ENCODE peak calls at places on chromosomes 4 and X, in four cellular contexts. One of them, this sample, is unnamed.

GRCh38 chr4:20679946-20680345 is 20.3 kb upstream of the PACRGL start:
- DNase-seq in PC-9: no peak
- DNase-seq in mammary epithelial cell: no peak
- DNase-seq in PC-3: no peak
- DNase-seq in this sample: no peak

GRCh38 chr4:77586953-77587383 is 18.7 kb upstream of the CXCL13 start:
- DNase-seq in PC-3: peak; percentile 87
- DNase-seq in mammary epithelial cell: peak; percentile 82
- DNase-seq in PC-9: peak; percentile 36
- DNase-seq in this sample: peak; percentile 99

GRCh38 chr4:35673137-35673536 is 571.2 kb downstream of the ARAP2 start:
- DNase-seq in PC-9: no peak
- DNase-seq in PC-3: no peak
- DNase-seq in mammary epithelial cell: no peak
- DNase-seq in this sample: no peak

GRCh38 chrX:103442536-103442901 is 66.2 kb downstream of the BEX3 start:
- DNase-seq in mammary epithelial cell: peak; percentile 82
- DNase-seq in PC-3: no peak
- DNase-seq in PC-9: no peak
- DNase-seq in this sample: peak; percentile 41

GRCh38 chr4:11632488-11632887 is 203.8 kb upstream of the HS3ST1 start:
- DNase-seq in PC-3: peak; percentile 78
- DNase-seq in PC-9: peak; percentile 66
- DNase-seq in mammary epithelial cell: peak; percentile 93
- DNase-seq in this sample: peak; percentile 100

GRCh38 chr4:86664959-86665358 is 70.8 kb downstream of the PTPN13 start:
- DNase-seq in PC-9: no peak
- DNase-seq in mammary epithelial cell: peak; percentile 69
- DNase-seq in PC-3: peak; percentile 6
- DNase-seq in this sample: no peak

GRCh38 chrX:55488559-55489314 is 911 bp downstream of the USP51 start:
- DNase-seq in PC-9: no peak
- DNase-seq in PC-3: peak; percentile 31
- DNase-seq in mammary epithelial cell: no peak
- DNase-seq in this sample: no peak

GRCh38 chr4:137650051-137650450 is 117.8 kb upstream of the PCDH18 start:
- DNase-seq in PC-9: no peak
- DNase-seq in mammary epithelial cell: no peak
- DNase-seq in PC-3: peak; percentile 56
- DNase-seq in this sample: no peak

GRCh38 chr4:180913750-180914149 is 1329.5 kb upstream of the TENM3 start:
- DNase-seq in PC-9: no peak
- DNase-seq in mammary epithelial cell: peak; percentile 90
- DNase-seq in PC-3: peak; percentile 83
- DNase-seq in this sample: no peak

GRCh38 chr4:47741200-47741599 is 96.7 kb downstream of the CORIN start:
- DNase-seq in mammary epithelial cell: peak; percentile 71
- DNase-seq in PC-9: no peak
- DNase-seq in PC-3: no peak
- DNase-seq in this sample: peak; percentile 67

GRCh38 chr4:3440979-3441500 is 728 bp upstream of the HGFAC start:
- DNase-seq in PC-3: no peak
- DNase-seq in mammary epithelial cell: peak; percentile 17
- DNase-seq in PC-9: no peak
- DNase-seq in this sample: no peak

GRCh38 chrX:86964321-86964720 is 553.3 kb upstream of the KLHL4 start:
- DNase-seq in PC-3: no peak
- DNase-seq in mammary epithelial cell: no peak
- DNase-seq in PC-9: no peak
- DNase-seq in this sample: no peak

GRCh38 chr4:182770259-182770968 is 146.8 kb downstream of the DCTD start:
- DNase-seq in PC-9: no peak
- DNase-seq in PC-3: no peak
- DNase-seq in mammary epithelial cell: no peak
- DNase-seq in this sample: no peak

GRCh38 chrX:79365591-79365990 is 1.5 kb downstream of the ITM2A start:
- DNase-seq in PC-9: no peak
- DNase-seq in PC-3: no peak
- DNase-seq in mammary epithelial cell: no peak
- DNase-seq in this sample: no peak

GRCh38 chr4:951186-951585 is 18.9 kb downstream of the TMEM175 start:
- DNase-seq in PC-9: no peak
- DNase-seq in PC-3: no peak
- DNase-seq in mammary epithelial cell: no peak
- DNase-seq in this sample: no peak

GRCh38 chrX:136477026-136477425 is 10.7 kb upstream of the BRS3 start:
- DNase-seq in mammary epithelial cell: no peak
- DNase-seq in PC-3: no peak
- DNase-seq in PC-9: no peak
- DNase-seq in this sample: peak; percentile 2

GRCh38 chr4:101200561-101200960 is 146.8 kb downstream of the PPP3CA start:
- DNase-seq in PC-9: no peak
- DNase-seq in mammary epithelial cell: peak; percentile 91
- DNase-seq in PC-3: peak; percentile 85
- DNase-seq in this sample: no peak

GRCh38 chrX:95056901-95057300 is 1382.9 kb downstream of the FAM133A start:
- DNase-seq in PC-9: no peak
- DNase-seq in PC-3: peak; percentile 46
- DNase-seq in mammary epithelial cell: peak; percentile 19
- DNase-seq in this sample: no peak

GRCh38 chr4:147590249-147590920 is 26.8 kb upstream of the TMEM184C start:
- DNase-seq in PC-3: peak; percentile 79
- DNase-seq in PC-9: peak; percentile 48
- DNase-seq in mammary epithelial cell: peak; percentile 34
- DNase-seq in this sample: no peak

GRCh38 chr4:71460368-71460767 is 121.5 kb downstream of the SLC4A4 start:
- DNase-seq in PC-3: peak; percentile 20
- DNase-seq in mammary epithelial cell: no peak
- DNase-seq in PC-9: no peak
- DNase-seq in this sample: no peak

GRCh38 chr4:101346562-101347266 is 612 bp downstream of the PPP3CA start:
- DNase-seq in PC-9: peak; percentile 35
- DNase-seq in mammary epithelial cell: peak; percentile 65
- DNase-seq in PC-3: peak; percentile 23
- DNase-seq in this sample: no peak

GRCh38 chrX:94751611-94752010 is 1077.6 kb downstream of the FAM133A start:
- DNase-seq in PC-3: no peak
- DNase-seq in PC-9: no peak
- DNase-seq in mammary epithelial cell: no peak
- DNase-seq in this sample: no peak

GRCh38 chr4:6674500-6675149 is 19.1 kb upstream of the S100P start:
- DNase-seq in PC-9: peak; percentile 53
- DNase-seq in PC-3: peak; percentile 75
- DNase-seq in mammary epithelial cell: peak; percentile 70
- DNase-seq in this sample: no peak

GRCh38 chrX:115909017-115909416 is 261.5 kb upstream of the AGTR2 start:
- DNase-seq in PC-3: no peak
- DNase-seq in mammary epithelial cell: no peak
- DNase-seq in PC-9: no peak
- DNase-seq in this sample: no peak

GRCh38 chr4:77079281-77079680 is 3.5 kb upstream of the CCNI start:
- DNase-seq in PC-3: no peak
- DNase-seq in mammary epithelial cell: no peak
- DNase-seq in PC-9: no peak
- DNase-seq in this sample: no peak

GRCh38 chr4:85681194-85681803 is 206.3 kb downstream of the ARHGAP24 start:
- DNase-seq in mammary epithelial cell: peak; percentile 10
- DNase-seq in PC-9: no peak
- DNase-seq in PC-3: no peak
- DNase-seq in this sample: peak; percentile 31

GRCh38 chr4:172785623-172786022 is 383.0 kb upstream of the GALNT7 start:
- DNase-seq in PC-9: no peak
- DNase-seq in mammary epithelial cell: no peak
- DNase-seq in PC-3: peak; percentile 28
- DNase-seq in this sample: no peak

GRCh38 chrX:4240541-4241194 is 527.2 kb upstream of the PRKX start:
- DNase-seq in mammary epithelial cell: no peak
- DNase-seq in PC-9: no peak
- DNase-seq in PC-3: no peak
- DNase-seq in this sample: no peak

GRCh38 chr4:1012031-1012739 is 759 bp downstream of the FGFRL1 start:
- DNase-seq in PC-3: peak; percentile 34
- DNase-seq in mammary epithelial cell: peak; percentile 40
- DNase-seq in PC-9: peak; percentile 57
- DNase-seq in this sample: no peak

GRCh38 chr4:114603455-114603854 is 4.8 kb downstream of the UGT8 start:
- DNase-seq in PC-3: no peak
- DNase-seq in PC-9: no peak
- DNase-seq in mammary epithelial cell: no peak
- DNase-seq in this sample: no peak

GRCh38 chr4:130043796-130044195 is 947.8 kb downstream of the C4orf33 start:
- DNase-seq in PC-9: no peak
- DNase-seq in mammary epithelial cell: no peak
- DNase-seq in PC-3: no peak
- DNase-seq in this sample: no peak

DNA sequence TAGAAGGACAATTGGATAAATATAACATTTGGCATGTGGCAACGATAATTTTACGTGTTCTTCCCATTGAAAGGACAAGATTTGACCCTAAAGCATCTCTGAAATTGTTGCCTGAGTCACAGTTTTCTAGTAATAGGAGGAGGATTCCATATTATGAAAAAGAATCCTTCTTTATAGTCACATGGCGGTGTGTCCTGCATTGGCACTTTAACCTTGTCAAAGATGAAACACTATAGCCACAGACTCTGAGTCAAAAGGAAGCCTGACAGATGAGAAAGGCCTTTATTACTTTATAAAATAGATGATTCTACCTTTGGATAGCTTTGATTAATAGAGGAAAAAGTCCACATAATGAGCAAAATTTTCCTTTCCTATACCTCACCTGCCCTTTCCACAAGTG is 11.5 kb downstream of the LNX1 start:
- DNase-seq in PC-3: peak; percentile 53
- DNase-seq in PC-9: no peak
- DNase-seq in mammary epithelial cell: no peak
- DNase-seq in this sample: no peak
- H3K27ac ChIP-seq in PC-3: peak overlapping the region; percentile 23
- H3K27ac ChIP-seq in PC-9: no peak overlapping the region
- H3K27ac ChIP-seq in mammary epithelial cell: no peak overlapping the region
- H3K27ac ChIP-seq in this sample: no peak overlapping the region

GRCh38 chr4:139736661-139737060 is 71.0 kb downstream of the MGST2 start:
- DNase-seq in PC-3: no peak
- DNase-seq in mammary epithelial cell: no peak
- DNase-seq in PC-9: no peak
- DNase-seq in this sample: no peak

GRCh38 chr4:139734875-139735380 is 69.3 kb downstream of the MGST2 start:
- DNase-seq in PC-3: peak; percentile 51
- DNase-seq in mammary epithelial cell: peak; percentile 64
- DNase-seq in PC-9: peak; percentile 35
- DNase-seq in this sample: no peak

GRCh38 chr4:139735381-139736256 is 70.0 kb downstream of the MGST2 start:
- DNase-seq in PC-3: no peak
- DNase-seq in PC-9: no peak
- DNase-seq in mammary epithelial cell: no peak
- DNase-seq in this sample: no peak

GRCh38 chr4:139734201-139734874 is 68.7 kb downstream of the MGST2 start:
- DNase-seq in PC-9: no peak
- DNase-seq in mammary epithelial cell: peak; percentile 51
- DNase-seq in PC-3: no peak
- DNase-seq in this sample: no peak

GRCh38 chr4:139736257-139736626 is 70.6 kb downstream of the MGST2 start:
- DNase-seq in PC-3: no peak
- DNase-seq in mammary epithelial cell: no peak
- DNase-seq in PC-9: no peak
- DNase-seq in this sample: no peak
- H3K27ac ChIP-seq in PC-3: no peak overlapping the region
- H3K27ac ChIP-seq in mammary epithelial cell: no peak overlapping the region
- H3K27ac ChIP-seq in PC-9: no peak overlapping the region
- H3K27ac ChIP-seq in this sample: no peak overlapping the region

GRCh38 chr4:76072760-76073159 is 1.7 kb upstream of the ART3 start:
- DNase-seq in mammary epithelial cell: no peak
- DNase-seq in PC-9: no peak
- DNase-seq in PC-3: no peak
- DNase-seq in this sample: no peak
- H3K27ac ChIP-seq in mammary epithelial cell: no peak overlapping the region
- H3K27ac ChIP-seq in PC-9: no peak overlapping the region
- H3K27ac ChIP-seq in PC-3: no peak overlapping the region
- H3K27ac ChIP-seq in this sample: no peak overlapping the region

GRCh38 chr4:98921292-98921691 is 7.6 kb downstream of the EIF4E start:
- DNase-seq in PC-9: no peak
- DNase-seq in mammary epithelial cell: no peak
- DNase-seq in PC-3: no peak
- DNase-seq in this sample: no peak
- H3K27ac ChIP-seq in PC-9: no peak overlapping the region
- H3K27ac ChIP-seq in mammary epithelial cell: no peak overlapping the region
- H3K27ac ChIP-seq in PC-3: no peak overlapping the region
- H3K27ac ChIP-seq in this sample: no peak overlapping the region

GRCh38 chr4:12932203-12932788 is 551.8 kb downstream of the RAB28 start:
- DNase-seq in PC-9: no peak
- DNase-seq in PC-3: no peak
- DNase-seq in mammary epithelial cell: no peak
- DNase-seq in this sample: no peak
- H3K27ac ChIP-seq in PC-9: no peak overlapping the region
- H3K27ac ChIP-seq in PC-3: no peak overlapping the region
- H3K27ac ChIP-seq in mammary epithelial cell: no peak overlapping the region
- H3K27ac ChIP-seq in this sample: no peak overlapping the region

GRCh38 chrX:110866421-110866820 is 70.8 kb upstream of the CHRDL1 start:
- DNase-seq in mammary epithelial cell: no peak
- DNase-seq in PC-9: no peak
- DNase-seq in PC-3: no peak
- DNase-seq in this sample: no peak

GRCh38 chrX:110858565-110858964 is 62.9 kb upstream of the CHRDL1 start:
- DNase-seq in PC-3: no peak
- DNase-seq in mammary epithelial cell: no peak
- DNase-seq in PC-9: no peak
- DNase-seq in this sample: no peak

GRCh38 chrX:110863883-110864282 is 68.3 kb upstream of the CHRDL1 start:
- DNase-seq in PC-3: no peak
- DNase-seq in PC-9: no peak
- DNase-seq in mammary epithelial cell: no peak
- DNase-seq in this sample: no peak
- H3K27ac ChIP-seq in PC-3: no peak overlapping the region
- H3K27ac ChIP-seq in PC-9: no peak overlapping the region
- H3K27ac ChIP-seq in mammary epithelial cell: no peak overlapping the region
- H3K27ac ChIP-seq in this sample: no peak overlapping the region

This sample was measured in epithelial cell of prostate.